ENCODE peak calls at places on chromosomes 5 and 9, in six cellular contexts. X, D, B, C, M and S are unnamed samples.

GRCh38 chr5:142841511-142842255 is 71.5 kb downstream of the ARHGAP26 start:
- DNase-seq in X (no peak), D (no peak), B (peak), C (no peak), M (no peak), S (no peak)

GRCh38 chr9:93093449-93094293 is 2.3 kb upstream of the CARD19 start:
- DNase-seq in X (no peak), D (no peak), B (no peak), C (no peak), M (peak), S (no peak)

GRCh38 chr5:142621227-142621626 is 64.7 kb downstream of the FGF1 start:
- DNase-seq in X (no peak), D (no peak), B (no peak), C (no peak), M (no peak), S (no peak)

GRCh38 chr5:38670878-38671277 is 114.4 kb upstream of the LIFR start:
- DNase-seq in X (no peak), D (no peak), B (no peak), C (no peak), M (no peak), S (no peak)

GRCh38 chr5:149264432-149265069 is 7.1 kb upstream of the AFAP1L1 start:
- DNase-seq in X (peak), D (peak), B (no peak), C (peak), M (peak), S (no peak)

GRCh38 chr9:37292896-37293295 is 129.6 kb upstream of the GRHPR start:
- DNase-seq in X (no peak), D (no peak), B (no peak), C (no peak), M (no peak), S (no peak)

GRCh38 chr9:120737411-120737810 is 23.1 kb upstream of the MEGF9 start:
- DNase-seq in X (no peak), D (no peak), B (no peak), C (no peak), M (no peak), S (no peak)

GRCh38 chr9:4334439-4334838 is 34.6 kb upstream of the GLIS3 start:
- DNase-seq in X (peak), D (no peak), B (peak), C (peak), M (no peak), S (no peak)

GRCh38 chr9:109974143-109974917 is 194.3 kb downstream of the PALM2AKAP2 start:
- DNase-seq in X (no peak), D (no peak), B (no peak), C (no peak), M (no peak), S (peak)

GRCh38 chr9:89732295-89732951 is 127.6 kb downstream of the GADD45G start:
- DNase-seq in X (no peak), D (no peak), B (no peak), C (no peak), M (no peak), S (no peak)

GRCh38 chr9:4442806-4443205 is 47.5 kb upstream of the SLC1A1 start:
- DNase-seq in X (no peak), D (no peak), B (no peak), C (no peak), M (no peak), S (no peak)

GRCh38 chr5:149684371-149684770 is 45.7 kb upstream of the PPARGC1B start:
- DNase-seq in X (no peak), D (no peak), B (no peak), C (no peak), M (no peak), S (no peak)

GRCh38 chr5:174355995-174356394 is 310.5 kb downstream of the NSG2 start:
- DNase-seq in X (no peak), D (no peak), B (no peak), C (no peak), M (no peak), S (no peak)

GRCh38 chr9:131500377-131500776 is 2.3 kb upstream of the POMT1 start:
- DNase-seq in X (no peak), D (no peak), B (no peak), C (no peak), M (no peak), S (no peak)

DNA sequence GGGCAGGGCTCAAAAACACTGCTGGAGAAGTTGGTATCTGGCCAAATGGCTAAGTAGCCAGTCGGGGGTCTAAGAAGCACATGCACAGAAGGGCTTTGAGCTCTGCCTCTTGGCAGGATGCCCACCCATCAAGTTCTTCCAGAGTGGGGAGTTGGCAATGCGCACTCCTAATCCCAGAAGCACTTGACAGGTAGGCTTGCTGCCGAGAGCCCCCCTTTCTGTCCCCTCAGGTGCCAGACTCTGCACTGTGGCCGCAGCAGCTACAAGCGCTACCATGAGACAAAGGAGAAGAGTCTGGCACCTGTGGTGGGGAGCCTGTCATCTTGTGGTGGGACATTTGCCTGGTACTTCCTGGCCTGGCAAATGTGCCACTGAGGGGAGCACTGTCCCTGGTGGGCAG is 252.9 kb upstream of the SLC24A2 start:
- DNase-seq in X (no peak), D (no peak), B (no peak), C (no peak), M (no peak), S (no peak)
- TF ChIP-seq ZNF274 in X (no peak), D (no peak), B (no peak), C (no peak), M (no peak), S (no peak)

DNA sequence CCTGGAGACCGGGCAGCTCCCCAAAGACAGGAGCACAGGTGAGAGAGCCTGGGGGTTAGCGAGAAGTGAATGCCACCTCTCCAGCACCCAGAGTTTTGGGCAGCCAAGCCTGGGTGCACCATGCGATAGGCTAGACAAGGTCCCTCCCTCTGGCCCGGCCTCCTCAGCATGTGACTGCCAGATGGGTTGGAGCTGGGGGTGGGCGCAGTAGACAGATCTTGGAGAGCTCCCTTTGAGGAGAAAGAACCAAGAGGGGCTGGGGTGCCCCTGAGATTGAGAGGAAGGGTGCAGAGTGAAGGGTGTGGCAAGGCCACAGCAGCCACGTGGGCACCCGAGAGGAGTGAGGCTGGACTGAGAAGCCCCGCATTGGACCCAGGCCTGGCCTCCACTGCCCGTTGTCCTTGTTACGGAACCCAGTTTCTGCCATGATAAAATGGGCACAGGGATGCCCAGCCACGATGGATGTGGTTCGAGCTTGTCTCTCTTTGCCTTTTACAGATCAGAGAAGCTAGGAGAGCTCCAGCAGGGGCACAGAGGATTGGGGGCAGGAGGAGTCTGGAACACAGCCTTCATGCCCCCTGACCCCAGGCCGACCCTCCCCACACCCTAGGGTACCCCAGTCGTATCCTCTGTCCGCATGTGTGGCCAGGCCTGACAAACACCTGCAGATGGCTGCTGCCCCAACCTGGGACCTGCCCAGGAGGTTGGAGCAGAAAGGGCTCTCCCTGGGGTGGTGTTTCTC is 1.3 kb downstream of the TMEM141 start:
- DNase-seq in X (no peak), D (no peak), B (no peak), C (no peak), M (no peak), S (no peak)
- H3K4me3 ChIP-seq in X (peak), D (no peak), B (no peak), C (peak), M (peak), S (peak)

DNA sequence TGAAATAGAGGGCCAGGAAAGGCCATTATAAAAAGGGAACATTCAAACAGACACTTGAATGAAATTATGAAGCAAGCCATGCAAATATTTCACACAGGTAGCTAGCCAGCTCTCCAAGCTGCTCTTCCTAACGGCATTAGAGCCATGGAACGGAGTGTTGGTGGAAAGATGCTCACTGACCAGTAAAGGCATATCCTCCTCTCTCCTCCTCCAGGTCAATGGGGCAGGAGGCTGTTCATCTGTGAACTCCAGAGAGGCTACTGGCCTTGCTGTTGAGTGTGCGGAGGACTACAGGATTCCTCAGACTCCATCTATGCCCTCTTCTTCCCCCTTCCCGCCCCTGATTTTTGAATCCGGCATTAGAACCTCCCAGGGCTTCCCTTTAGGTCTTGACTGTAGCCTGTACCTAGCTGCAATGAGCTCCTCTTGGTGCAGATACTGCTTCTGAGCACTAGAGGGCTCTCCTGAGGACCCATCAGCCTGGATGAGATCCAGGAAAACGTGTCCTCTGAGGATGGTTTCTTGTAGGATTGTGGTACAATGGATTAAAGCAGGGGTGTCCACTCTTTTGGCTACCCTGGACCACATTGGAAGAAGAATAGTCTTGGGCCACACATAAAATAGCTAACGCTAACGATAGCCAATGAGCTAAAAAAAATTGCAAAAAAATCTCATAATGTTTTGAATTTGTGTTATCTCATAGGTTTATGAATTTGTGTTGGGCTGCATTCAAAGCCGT is 162.2 kb downstream of the SREK1 start:
- DNase-seq in X (peak), D (peak), B (peak), C (peak), M (peak), S (no peak)
- TF ChIP-seq ZNF274 in X (no peak), D (no peak), B (no peak), C (no peak), M (no peak), S (no peak)

GRCh38 chr9:684950-685340 is 156.6 kb upstream of the DMRT1 start:
- DNase-seq in X (no peak), D (no peak), B (no peak), C (peak), M (no peak), S (no peak)

GRCh38 chr9:686381-686813 is 155.1 kb upstream of the DMRT1 start:
- DNase-seq in X (no peak), D (no peak), B (no peak), C (no peak), M (no peak), S (no peak)

GRCh38 chr9:683509-684021 is 157.9 kb upstream of the DMRT1 start:
- DNase-seq in X (no peak), D (no peak), B (no peak), C (no peak), M (no peak), S (no peak)

GRCh38 chr9:682633-683508 is 158.6 kb upstream of the DMRT1 start:
- DNase-seq in X (no peak), D (no peak), B (no peak), C (peak), M (no peak), S (no peak)

DNA sequence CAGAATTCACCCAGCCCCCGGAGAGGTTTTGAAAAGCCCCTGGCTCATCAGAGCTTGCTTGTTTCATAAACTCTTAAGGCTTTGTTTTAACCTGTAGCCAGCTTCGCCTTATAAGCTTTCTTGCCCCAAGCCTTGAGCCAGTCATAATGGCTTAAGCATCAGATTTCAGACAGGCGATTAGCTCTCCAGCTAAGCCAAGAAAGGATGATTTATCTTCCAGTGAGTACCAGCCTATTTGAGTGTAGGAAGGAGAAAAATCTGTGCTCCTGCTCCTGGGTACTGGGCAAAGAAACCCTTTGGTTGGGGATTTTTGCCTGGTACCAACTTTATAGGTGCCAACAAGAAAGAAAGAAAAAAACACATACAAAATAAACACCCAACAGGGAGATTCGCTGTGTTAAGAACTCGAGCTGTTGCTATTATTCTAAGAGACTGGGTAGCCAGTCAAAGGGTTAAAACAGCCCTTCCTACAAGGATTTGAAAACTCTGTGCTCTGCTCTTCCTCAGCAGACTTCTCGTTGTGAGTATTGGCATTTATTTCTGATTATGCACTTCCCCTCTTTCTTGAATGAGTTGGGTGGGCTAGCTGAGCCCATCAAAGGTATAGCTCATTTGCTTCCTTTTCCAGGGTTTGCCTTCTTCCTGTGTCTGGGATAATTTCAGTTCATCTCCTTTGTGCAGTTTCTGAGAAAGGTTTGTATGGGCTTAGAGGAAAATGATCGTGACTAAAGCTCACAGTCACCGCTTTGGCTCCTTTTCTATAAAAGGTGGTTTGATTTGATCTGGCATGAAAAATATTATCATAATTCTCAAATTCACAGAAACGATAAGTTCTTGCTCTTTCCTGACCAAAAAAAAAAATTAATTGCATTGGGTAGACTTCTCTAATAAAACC is 157.2 kb upstream of the DMRT1 start:
- DNase-seq in X (no peak), D (no peak), B (peak), C (no peak), M (no peak), S (no peak)
- H3K4me3 ChIP-seq in X (no peak), D (no peak), B (no peak), C (peak), M (no peak), S (no peak)

GRCh38 chr5:83509535-83509934 is 38.0 kb downstream of the VCAN start:
- DNase-seq in X (no peak), D (no peak), B (no peak), C (no peak), M (no peak), S (no peak)
- TF ChIP-seq ZNF274 in X (no peak), D (no peak), B (no peak), C (no peak), M (no peak), S (no peak)

DNA sequence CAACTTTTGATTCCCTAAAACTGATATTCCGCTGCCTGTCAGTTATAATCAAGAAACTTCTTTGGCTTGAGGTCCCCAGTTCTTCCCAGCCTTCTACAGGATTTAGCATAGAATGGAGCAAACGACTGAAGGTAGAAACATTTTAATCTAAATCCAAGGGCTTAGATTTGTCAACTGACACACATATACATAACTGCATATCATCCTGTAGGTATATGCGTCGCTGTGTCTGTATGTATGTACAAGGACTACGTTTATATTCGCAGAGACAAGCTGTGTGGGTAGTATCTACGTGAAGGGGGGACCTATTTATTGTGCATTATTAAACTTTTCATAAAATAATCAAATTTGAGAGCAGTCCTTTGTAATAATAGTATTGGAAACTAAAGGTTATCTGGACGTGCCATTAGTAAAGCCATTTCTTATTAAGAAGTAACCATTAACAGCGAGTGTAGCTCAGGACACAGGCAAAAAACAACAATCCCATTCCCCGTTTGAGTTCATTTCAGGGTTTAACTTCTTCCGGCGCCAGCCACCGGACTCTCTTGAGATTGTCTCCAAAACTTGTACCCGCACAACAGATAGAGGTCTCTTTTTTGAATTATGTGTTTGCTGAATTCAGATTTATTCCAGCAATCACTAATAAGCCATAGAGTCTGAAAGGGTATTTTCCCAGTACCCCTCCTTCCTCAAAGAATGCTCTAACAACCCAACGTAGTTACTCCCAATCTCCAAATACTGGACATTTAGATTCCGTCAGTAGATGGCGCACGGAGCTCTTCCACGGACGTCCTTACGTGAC is 2.1 kb upstream of the MLLT3 start:
- DNase-seq in X (peak), D (no peak), B (peak), C (peak), M (no peak), S (peak)
- H3K4me3 ChIP-seq in X (peak), D (peak), B (no peak), C (peak), M (no peak), S (peak)

GRCh38 chr9:101477214-101477613 is 41.6 kb upstream of the ALDOB start:
- DNase-seq in X (no peak), D (no peak), B (no peak), C (no peak), M (no peak), S (no peak)

GRCh38 chr9:101477736-101478135 is 42.2 kb upstream of the ALDOB start:
- DNase-seq in X (no peak), D (no peak), B (no peak), C (no peak), M (no peak), S (no peak)

GRCh38 chr9:101478906-101479305 is 43.3 kb upstream of the ALDOB start:
- DNase-seq in X (no peak), D (no peak), B (no peak), C (no peak), M (no peak), S (no peak)

GRCh38 chr9:101479337-101480045 is 43.9 kb upstream of the ALDOB start:
- DNase-seq in X (no peak), D (no peak), B (no peak), C (no peak), M (no peak), S (no peak)

GRCh38 chr9:101478444-101478843 is 42.9 kb upstream of the ALDOB start:
- DNase-seq in X (no peak), D (no peak), B (no peak), C (no peak), M (no peak), S (no peak)
- TF ChIP-seq ZNF274 in X (no peak), D (no peak), B (no peak), C (no peak), M (no peak), S (no peak)

DNA sequence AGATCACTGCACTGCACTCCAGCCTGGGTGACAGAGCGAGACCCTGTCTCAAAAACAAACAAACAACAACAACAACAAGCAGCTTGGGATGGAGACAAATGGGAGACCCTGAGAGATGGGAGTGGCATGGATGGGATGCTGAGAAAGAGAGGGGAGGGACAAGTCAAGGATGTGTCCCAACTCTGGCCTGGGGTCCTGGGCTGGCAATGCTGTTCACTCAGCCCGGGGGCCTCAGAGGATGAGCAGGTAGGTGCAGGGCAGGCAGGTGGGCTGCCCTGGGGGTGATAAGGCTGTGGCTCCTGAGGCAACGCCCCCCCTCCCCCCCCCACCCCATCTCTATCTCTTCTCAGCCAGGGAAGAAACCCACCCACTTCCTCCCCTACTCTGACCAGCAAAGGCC is 123.0 kb downstream of the LHX2 start:
- DNase-seq in X (no peak), D (no peak), B (no peak), C (no peak), M (no peak), S (no peak)
- H3K4me3 ChIP-seq in X (no peak), D (no peak), B (no peak), C (no peak), M (no peak), S (no peak)